ENCODE peak calls at places on chromosomes 7 and 10, in four cellular contexts. One of them, this sample, is unnamed.

GRCh38 chr7:76122516-76123239 is 74.8 kb downstream of the MDH2 start:
- DNase-seq in T-helper 1 cell: no peak
- DNase-seq in pons: no peak
- DNase-seq in posterior cingulate gyrus: no peak
- DNase-seq in this sample: no peak

GRCh38 chr10:19811517-19811916 is 4.7 kb upstream of the PLXDC2 start:
- DNase-seq in posterior cingulate gyrus: no peak
- DNase-seq in T-helper 1 cell: no peak
- DNase-seq in pons: peak
- DNase-seq in this sample: no peak

GRCh38 chr10:63573068-63573697 is 52.0 kb downstream of the REEP3 start:
- DNase-seq in pons: peak
- DNase-seq in T-helper 1 cell: no peak
- DNase-seq in posterior cingulate gyrus: no peak
- DNase-seq in this sample: no peak

GRCh38 chr7:39609084-39609461 is 14.3 kb upstream of the RALA start:
- DNase-seq in T-helper 1 cell: no peak
- DNase-seq in pons: no peak
- DNase-seq in posterior cingulate gyrus: no peak
- DNase-seq in this sample: no peak

GRCh38 chr7:21850531-21851285 is 95.0 kb downstream of the CDCA7L start:
- DNase-seq in pons: no peak
- DNase-seq in posterior cingulate gyrus: no peak
- DNase-seq in T-helper 1 cell: no peak
- DNase-seq in this sample: no peak

GRCh38 chr7:120353171-120353570 is 80.2 kb downstream of the KCND2 start:
- DNase-seq in posterior cingulate gyrus: no peak
- DNase-seq in T-helper 1 cell: no peak
- DNase-seq in pons: no peak
- DNase-seq in this sample: no peak

GRCh38 chr7:123397746-123398145 is 136.6 kb downstream of the IQUB start:
- DNase-seq in pons: no peak
- DNase-seq in posterior cingulate gyrus: no peak
- DNase-seq in T-helper 1 cell: no peak
- DNase-seq in this sample: no peak

GRCh38 chr7:41921453-41921912 is 218.6 kb upstream of the INHBA start:
- DNase-seq in T-helper 1 cell: no peak
- DNase-seq in posterior cingulate gyrus: no peak
- DNase-seq in pons: no peak
- DNase-seq in this sample: no peak

GRCh38 chr10:12945709-12946359 is 55.7 kb downstream of the CCDC3 start:
- DNase-seq in posterior cingulate gyrus: no peak
- DNase-seq in pons: no peak
- DNase-seq in T-helper 1 cell: no peak
- DNase-seq in this sample: peak

GRCh38 chr7:50504646-50505546 is 54.7 kb upstream of the FIGNL1 start:
- DNase-seq in T-helper 1 cell: no peak
- DNase-seq in posterior cingulate gyrus: no peak
- DNase-seq in pons: peak
- DNase-seq in this sample: no peak